ENCODE peak calls at places on chromosomes 4 and X, in nine cellular contexts. D, E, X, Y, Q, U, C, F and L are unnamed samples.

GRCh38 chrX:21975242-21975641 is 34.7 kb downstream of the SMS start:
- DNase-seq in Q (no peak), X (no peak), D (no peak), C (no peak), F (no peak), U (no peak), Y (no peak), E (no peak), L (no peak)

GRCh38 chr4:98720871-98721480 is 62.6 kb upstream of the TSPAN5 start:
- DNase-seq in E (no peak), U (no peak), Y (no peak), F (no peak), X (no peak), D (no peak), Q (no peak), C (no peak), L (no peak)

GRCh38 chrX:134646170-134646569 is 12.1 kb downstream of the PLAC1 start:
- DNase-seq in X (no peak), D (no peak), Y (no peak), E (no peak), C (no peak), F (no peak), Q (no peak), U (no peak), L (no peak)

GRCh38 chr4:113509851-113510250 is 251.7 kb downstream of the CAMK2D start:
- DNase-seq in F (no peak), U (no peak), C (no peak), E (no peak), Q (no peak), D (no peak), Y (no peak), X (no peak), L (no peak)

GRCh38 chr4:79042079-79042674 is 102.9 kb upstream of the PAQR3 start:
- DNase-seq in C (no peak), X (peak; percentile 13), F (peak; percentile 46), Q (peak; percentile 54), U (peak; percentile 32), D (no peak), E (no peak), Y (no peak), L (no peak)

GRCh38 chr4:48963042-48963679 is 22.9 kb upstream of the CWH43 start:
- DNase-seq in X (peak; percentile 9), Y (peak; percentile 32), D (peak; percentile 58), Q (peak; percentile 90), U (peak; percentile 69), E (peak; percentile 66), C (peak; percentile 77), F (peak; percentile 75), L (no peak)

GRCh38 chr4:8350326-8350725 is 80.8 kb downstream of the HTRA3 start:
- DNase-seq in Y (no peak), X (no peak), F (no peak), E (no peak), C (no peak), D (no peak), U (no peak), Q (no peak), L (no peak)

GRCh38 chr4:22313974-22314373 is 201.9 kb downstream of the ADGRA3 start:
- DNase-seq in U (no peak), D (no peak), X (no peak), F (no peak), C (no peak), Q (no peak), E (no peak), Y (no peak), L (no peak)

GRCh38 chr4:141802324-141802723 is 165.9 kb downstream of the IL15 start:
- DNase-seq in F (no peak), X (no peak), Q (no peak), Y (no peak), D (no peak), U (no peak), E (no peak), C (no peak), L (no peak)

GRCh38 chr4:186902361-186902760 is 178.7 kb upstream of the FAT1 start:
- DNase-seq in E (no peak), Y (no peak), U (no peak), Q (no peak), D (no peak), C (no peak), F (no peak), X (peak; percentile 32), L (no peak)

GRCh38 chr4:21507439-21507838 is 441.1 kb downstream of the KCNIP4 start:
- DNase-seq in Q (peak; percentile 3), E (no peak), D (no peak), X (no peak), C (no peak), F (no peak), U (no peak), Y (no peak), L (no peak)

GRCh38 chr4:41303372-41304118 is 46.8 kb downstream of the UCHL1 start:
- DNase-seq in D (no peak), X (no peak), Q (no peak), U (no peak), C (no peak), E (no peak), F (no peak), Y (no peak), L (no peak)

GRCh38 chr4:76539979-76540378 is 105.0 kb downstream of the SHROOM3 start:
- DNase-seq in Q (no peak), X (no peak), E (no peak), Y (no peak), U (no peak), D (no peak), F (no peak), C (no peak), L (no peak)